ENCODE peak calls at places on chromosomes 7 and 10, in seven cellular contexts. U, D, T, R, C, N and F are unnamed samples. For H3K4me1, the result is how much of the 10 kb centered on the place peaks cover.

GRCh38 chr7:140655511-140656408 is 15.1 kb upstream of the DENND2A start:
- ATAC-seq in U (no peak), D (no peak), T (no peak), R (no peak), C (no peak), N (peak), F (no peak)

GRCh38 chr10:20892011-20892585 is 5.0 kb downstream of the NEBL start:
- ATAC-seq in U (no peak), D (no peak), T (no peak), R (no peak), C (peak), N (no peak), F (no peak)

GRCh38 chr7:121475806-121476205 is 79.7 kb upstream of the FAM3C start:
- ATAC-seq in U (no peak), D (no peak), T (peak), R (no peak), C (peak), N (no peak), F (no peak)

GRCh38 chr10:33234779-33235178 is 99.7 kb downstream of the NRP1 start:
- ATAC-seq in U (no peak), D (no peak), T (peak), R (no peak), C (peak), N (no peak), F (no peak)

GRCh38 chr10:104331208-104331838 is 6.9 kb downstream of the ITPRIP start:
- ATAC-seq in U (no peak), D (no peak), T (peak), R (no peak), C (peak), N (no peak), F (peak)

GRCh38 chr10:24969732-24970330 is 17.4 kb upstream of the PRTFDC1 start:
- ATAC-seq in U (no peak), D (no peak), T (no peak), R (no peak), C (no peak), N (peak), F (no peak)

GRCh38 chr7:102933763-102934162 is 21.0 kb downstream of the LRRC17 start:
- ATAC-seq in U (no peak), D (no peak), T (no peak), R (no peak), C (peak), N (peak), F (peak)

GRCh38 chr10:85047979-85048378 is 719.6 kb downstream of the CCSER2 start:
- ATAC-seq in U (no peak), D (no peak), T (no peak), R (no peak), C (no peak), N (no peak), F (no peak)

GRCh38 chr7:55639640-55640039 is 67.3 kb upstream of the VOPP1 start:
- ATAC-seq in U (no peak), D (no peak), T (no peak), R (no peak), C (no peak), N (no peak), F (no peak)

GRCh38 chr10:69573056-69573806 is at the start of gene NEUROG3:
- ATAC-seq in U (no peak), D (peak), T (no peak), R (no peak), C (peak), N (no peak), F (peak)

GRCh38 chr10:52259428-52259812 is 54.7 kb upstream of the DKK1 start:
- ATAC-seq in U (no peak), D (no peak), T (no peak), R (no peak), C (no peak), N (no peak), F (no peak)

GRCh38 chr7:3301472-3301778 is 373 bp downstream of the SDK1 start:
- ATAC-seq in U (peak), D (no peak), T (no peak), R (no peak), C (peak), N (peak), F (peak)

GRCh38 chr7:23691320-23691719 is 11.3 kb downstream of the FAM221A start:
- ATAC-seq in U (no peak), D (no peak), T (no peak), R (no peak), C (no peak), N (no peak), F (no peak)

GRCh38 chr7:10646249-10646648 is 327.4 kb upstream of the PHF14 start:
- ATAC-seq in U (no peak), D (peak), T (no peak), R (no peak), C (no peak), N (no peak), F (no peak)
- TF ChIP-seq POLR2A in U (no peak), D (no peak), T (no peak), R (no peak), C (no peak), N (no peak), F (no peak)

DNA sequence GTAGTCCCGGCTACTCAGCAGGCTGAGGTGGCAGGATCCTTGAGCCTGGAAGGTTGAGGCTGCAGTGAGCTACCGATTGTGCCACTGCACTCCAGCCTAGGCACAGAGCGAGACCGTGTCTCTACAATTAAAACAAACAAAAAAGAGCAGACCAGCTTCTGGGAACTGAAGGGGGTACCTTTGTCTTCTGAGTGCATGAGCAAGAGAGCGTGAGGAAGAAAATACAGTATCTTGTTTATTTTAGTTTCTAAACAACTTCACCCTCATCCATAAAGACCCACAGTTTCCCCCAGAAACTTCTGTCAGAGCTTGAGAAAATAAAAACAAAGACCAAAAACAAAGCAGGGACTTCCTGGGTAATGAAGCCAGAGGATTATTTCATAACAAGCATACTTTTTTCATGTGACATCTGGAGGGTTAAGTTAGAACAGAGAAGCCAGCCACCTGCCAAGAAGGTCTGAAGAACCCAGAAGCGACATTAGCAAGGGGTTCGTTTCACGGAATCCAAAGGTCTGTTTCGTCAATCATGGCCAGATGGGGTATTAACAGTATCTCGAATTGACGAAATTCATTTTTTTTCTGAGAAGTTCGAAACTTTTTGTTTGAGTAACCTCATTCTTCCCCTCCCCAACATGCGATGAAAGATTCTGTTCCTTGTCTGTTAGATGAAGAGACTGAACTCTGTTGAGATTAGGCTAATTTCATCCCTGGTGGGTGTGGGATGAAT is 10.2 kb upstream of the IL2RA start:
- ATAC-seq in U (no peak), D (peak), T (no peak), R (no peak), C (peak), N (no peak), F (peak)
- H3K4me1 ChIP-seq in U (under half), D (under half), T (under half), R (under half), C (under half), N (under half), F (under half)

GRCh38 chr10:78248651-78249464 is 215.2 kb downstream of the RPS24 start:
- ATAC-seq in U (no peak), D (no peak), T (no peak), R (no peak), C (no peak), N (peak), F (peak)
- H3K4me3 ChIP-seq in U (no peak), D (no peak), T (no peak), R (no peak), C (no peak), N (peak), F (peak)

GRCh38 chr10:116524736-116525135 is 21.0 kb upstream of the PNLIP start:
- ATAC-seq in U (peak), D (no peak), T (no peak), R (no peak), C (no peak), N (no peak), F (no peak)

GRCh38 chr10:116521424-116522305 is 24.1 kb upstream of the PNLIP start:
- ATAC-seq in U (no peak), D (peak), T (peak), R (no peak), C (no peak), N (peak), F (no peak)

GRCh38 chr10:116526219-116526618 is 19.5 kb upstream of the PNLIP start:
- ATAC-seq in U (no peak), D (no peak), T (peak), R (no peak), C (no peak), N (no peak), F (no peak)

GRCh38 chr10:116522803-116523381 is 22.8 kb upstream of the PNLIP start:
- ATAC-seq in U (no peak), D (no peak), T (no peak), R (no peak), C (no peak), N (no peak), F (no peak)
- TF ChIP-seq POLR2A in U (no peak), D (no peak), T (no peak), R (no peak), C (no peak), N (no peak), F (no peak)

GRCh38 chr10:95296764-95297163 is 6.0 kb upstream of the PDLIM1 start:
- ATAC-seq in U (no peak), D (no peak), T (no peak), R (no peak), C (no peak), N (no peak), F (no peak)

GRCh38 chr10:95297402-95297801 is 6.6 kb upstream of the PDLIM1 start:
- ATAC-seq in U (no peak), D (peak), T (no peak), R (peak), C (peak), N (no peak), F (no peak)

GRCh38 chr10:95290801-95291633 is at the start of gene PDLIM1:
- ATAC-seq in U (peak), D (peak), T (peak), R (peak), C (peak), N (peak), F (peak)

GRCh38 chr10:95291634-95292039 is 834 bp upstream of the PDLIM1 start:
- ATAC-seq in U (no peak), D (no peak), T (no peak), R (no peak), C (no peak), N (no peak), F (no peak)

DNA sequence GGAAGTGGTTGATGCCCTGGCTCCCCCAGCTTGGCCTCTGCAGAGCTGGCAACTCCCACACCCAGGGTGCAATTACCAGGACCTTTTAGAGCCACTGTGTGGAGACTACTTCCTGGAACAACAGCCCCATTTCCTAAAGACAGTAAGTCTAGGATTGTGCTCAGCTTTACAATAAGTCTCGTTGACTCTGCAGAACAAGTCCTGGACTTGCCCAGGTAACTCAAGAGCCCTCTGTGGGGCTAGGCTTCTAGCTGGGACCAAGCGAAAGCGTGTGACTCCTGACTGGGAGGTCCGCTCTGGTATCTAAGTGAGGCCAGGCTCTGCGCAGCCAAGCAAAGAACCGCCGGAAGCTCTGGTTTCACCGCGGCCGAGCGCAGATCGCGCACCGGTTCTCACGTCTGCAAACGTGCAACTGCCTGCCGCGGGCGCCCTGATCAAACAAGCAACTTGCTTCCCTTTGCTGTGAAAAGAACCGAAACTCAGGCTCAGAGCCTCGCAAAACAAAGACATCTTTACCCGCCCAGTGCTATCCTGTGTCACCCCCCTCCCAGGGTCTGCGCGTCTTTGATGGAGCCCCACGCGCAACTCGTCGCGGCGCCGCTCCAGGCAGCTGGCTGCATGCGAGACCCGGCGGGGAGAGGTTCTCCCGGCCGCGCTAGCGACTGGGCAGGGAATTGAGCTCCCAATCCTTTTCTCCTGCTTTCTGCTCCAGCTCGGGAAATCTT is 4.4 kb upstream of the PDLIM1 start:
- ATAC-seq in U (no peak), D (peak), T (peak), R (peak), C (peak), N (peak), F (no peak)
- H3K4me1 ChIP-seq in U (under half), D (half or more), T (under half), R (under half), C (under half), N (under half), F (under half)

DNA sequence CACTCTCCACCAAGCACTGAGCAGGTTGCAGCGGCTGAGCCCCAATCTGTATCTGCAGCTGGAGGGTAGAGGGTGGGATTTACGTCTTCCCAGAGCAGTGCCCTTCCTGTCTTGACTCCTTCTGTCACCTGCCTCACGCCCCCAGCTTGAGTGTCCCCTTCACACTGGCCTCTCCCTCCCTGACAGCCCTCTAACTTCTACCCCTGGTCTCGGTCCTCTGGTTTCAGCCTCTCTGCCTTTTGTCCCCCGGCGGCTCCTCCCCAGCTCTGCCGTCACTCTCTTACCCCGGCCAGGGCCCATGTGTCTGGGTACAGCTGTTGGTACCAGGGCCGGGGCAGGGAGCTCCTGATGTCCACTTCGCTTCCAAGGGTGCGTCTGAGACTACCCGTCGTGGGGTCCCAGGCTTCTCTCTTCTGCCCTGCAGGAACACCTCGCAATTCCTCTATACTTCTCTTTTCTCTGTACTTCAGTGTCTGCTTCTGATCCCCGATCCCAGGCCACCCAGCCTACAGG is 653 bp downstream of the MUC3A start:
- ATAC-seq in U (no peak), D (no peak), T (peak), R (peak), C (peak), N (no peak), F (no peak)
- H3K4me3 ChIP-seq in U (no peak), D (no peak), T (peak), R (no peak), C (peak), N (no peak), F (no peak)

DNA sequence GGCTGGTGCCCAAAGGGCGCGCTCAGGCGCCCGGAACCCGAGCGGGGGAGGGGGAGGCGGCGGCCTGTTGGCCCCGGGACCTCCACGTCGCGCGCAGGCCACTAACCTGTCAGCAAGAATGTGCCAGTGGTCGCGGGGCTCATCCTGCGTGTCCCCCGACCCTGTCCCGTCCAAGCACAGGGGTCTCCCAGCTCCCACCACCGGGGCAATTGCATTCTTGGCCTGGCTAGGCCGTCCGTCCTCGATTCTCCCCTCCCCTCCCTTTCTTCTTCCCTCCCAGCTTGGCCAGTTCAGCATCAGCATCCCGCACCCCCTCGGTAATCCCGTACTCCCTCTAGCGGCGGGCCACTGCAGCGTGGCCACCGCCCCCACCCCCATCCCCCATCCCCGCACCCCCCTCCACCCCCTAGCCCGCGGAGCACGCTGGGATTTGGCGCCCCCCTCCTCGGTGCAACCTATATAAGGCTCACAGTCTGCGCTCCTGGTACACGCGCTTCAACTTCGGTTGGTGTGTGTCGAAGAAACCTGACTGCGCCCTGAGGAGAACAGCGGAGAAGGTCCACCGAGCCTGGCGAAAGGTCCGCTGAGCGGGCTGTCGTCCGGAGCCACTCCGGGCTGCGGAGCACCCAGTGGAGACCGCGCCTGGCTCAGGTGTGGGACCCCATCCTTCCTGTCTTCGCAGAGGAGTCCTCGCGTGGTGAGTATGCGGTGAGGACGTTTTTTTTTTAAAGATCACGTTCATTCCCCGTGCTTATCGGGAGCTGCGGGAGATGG is at the start of gene SGCE:
- ATAC-seq in U (peak), D (peak), T (peak), R (no peak), C (peak), N (peak), F (peak)
- TF ChIP-seq POLR2A in U (peak), D (peak), T (no peak), R (no peak), C (no peak), N (peak), F (no peak)